ENCODE peak calls at places on chromosome 17, in four cellular contexts. One of them, this sample, is unnamed.

GRCh38 chr17:65074778-65075250 is 18.3 kb upstream of the GNA13 start:
- DNase-seq in H9: no peak
- DNase-seq in mammary epithelial cell: no peak
- DNase-seq in MM.1S: no peak
- DNase-seq in this sample: no peak

GRCh38 chr17:34902761-34903325 is 58.4 kb downstream of the CCT6B start:
- DNase-seq in H9: peak
- DNase-seq in mammary epithelial cell: no peak
- DNase-seq in MM.1S: no peak
- DNase-seq in this sample: peak

GRCh38 chr17:296906-297690 is 55.5 kb downstream of the RPH3AL start:
- DNase-seq in H9: no peak
- DNase-seq in mammary epithelial cell: no peak
- DNase-seq in MM.1S: no peak
- DNase-seq in this sample: no peak

GRCh38 chr17:36726199-36726598 is 124.8 kb downstream of the MRM1 start:
- DNase-seq in H9: no peak
- DNase-seq in mammary epithelial cell: no peak
- DNase-seq in MM.1S: no peak
- DNase-seq in this sample: no peak

GRCh38 chr17:8289103-8289397 is 580 bp downstream of the RANGRF start:
- DNase-seq in H9: peak
- DNase-seq in mammary epithelial cell: no peak
- DNase-seq in MM.1S: no peak
- DNase-seq in this sample: peak

GRCh38 chr17:57638284-57638683 is 106.8 kb downstream of the CCDC182 start:
- DNase-seq in H9: no peak
- DNase-seq in mammary epithelial cell: no peak
- DNase-seq in MM.1S: no peak
- DNase-seq in this sample: no peak

GRCh38 chr17:55307879-55308278 is 43.1 kb downstream of the HLF start:
- DNase-seq in H9: no peak
- DNase-seq in mammary epithelial cell: no peak
- DNase-seq in MM.1S: no peak
- DNase-seq in this sample: no peak

GRCh38 chr17:7644768-7645167 is 6.0 kb upstream of the ATP1B2 start:
- DNase-seq in H9: no peak
- DNase-seq in mammary epithelial cell: no peak
- DNase-seq in MM.1S: no peak
- DNase-seq in this sample: no peak

GRCh38 chr17:39621523-39622379 is 5.0 kb upstream of the PPP1R1B start:
- DNase-seq in H9: peak
- DNase-seq in mammary epithelial cell: peak
- DNase-seq in MM.1S: peak
- DNase-seq in this sample: peak

GRCh38 chr17:72510454-72511016 is 389.7 kb downstream of the SOX9 start:
- DNase-seq in H9: no peak
- DNase-seq in mammary epithelial cell: no peak
- DNase-seq in MM.1S: peak
- DNase-seq in this sample: no peak

GRCh38 chr17:78242024-78242742 is 10.8 kb downstream of the TMEM235 start:
- DNase-seq in H9: no peak
- DNase-seq in mammary epithelial cell: no peak
- DNase-seq in MM.1S: no peak
- DNase-seq in this sample: no peak

GRCh38 chr17:1766382-1767135 is 4.7 kb downstream of the SERPINF1 start:
- DNase-seq in H9: peak
- DNase-seq in mammary epithelial cell: no peak
- DNase-seq in MM.1S: no peak
- DNase-seq in this sample: no peak

DNA sequence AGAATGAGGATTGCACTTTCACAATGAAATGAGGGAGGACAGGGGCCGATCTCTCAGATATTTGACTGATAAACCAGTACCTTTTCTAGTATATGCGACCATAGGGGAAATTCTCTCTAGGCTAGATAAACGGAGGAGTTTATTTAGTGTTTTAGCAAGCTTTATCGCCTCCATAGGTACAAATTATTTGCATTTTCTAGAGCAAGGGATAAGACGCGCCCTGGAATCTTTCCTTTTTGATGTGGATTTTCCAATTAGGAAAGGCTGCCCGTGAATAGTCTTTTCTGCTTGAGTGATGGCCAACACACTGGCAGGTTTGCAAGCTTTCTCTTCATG is 351 bp upstream of the GDPD1 start:
- DNase-seq in H9: no peak
- DNase-seq in mammary epithelial cell: no peak
- DNase-seq in MM.1S: no peak
- DNase-seq in this sample: peak
- H3K9ac ChIP-seq in H9: peak
- H3K9ac ChIP-seq in mammary epithelial cell: no peak
- H3K9ac ChIP-seq in MM.1S: peak
- H3K9ac ChIP-seq in this sample: no peak

DNA sequence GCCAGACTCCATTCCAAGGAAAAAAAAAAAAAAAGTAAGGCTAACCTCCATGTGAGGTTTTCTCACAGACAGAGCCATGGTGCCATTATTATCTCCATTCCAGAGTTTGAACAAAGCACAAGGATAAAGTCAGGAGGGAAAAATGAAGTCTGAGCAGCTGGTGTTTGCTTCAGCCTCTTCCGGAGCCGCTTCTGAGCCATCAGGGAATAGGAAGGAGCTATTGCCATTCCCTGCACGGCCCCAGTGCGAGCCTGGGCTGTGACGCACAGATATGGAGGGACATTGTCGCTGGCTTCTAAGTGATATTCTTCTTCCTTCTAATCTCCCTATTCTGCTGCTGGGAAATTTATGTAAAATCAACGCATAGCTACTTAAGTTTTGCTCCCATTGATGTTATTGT is 69.5 kb upstream of the PIRT start:
- DNase-seq in H9: no peak
- DNase-seq in mammary epithelial cell: no peak
- DNase-seq in MM.1S: no peak
- DNase-seq in this sample: no peak
- H2AFZ ChIP-seq in H9: no peak
- H2AFZ ChIP-seq in mammary epithelial cell: no peak
- H2AFZ ChIP-seq in MM.1S: no peak
- H2AFZ ChIP-seq in this sample: no peak

GRCh38 chr17:80671823-80672105 is 127.1 kb downstream of the RPTOR start:
- DNase-seq in H9: no peak
- DNase-seq in mammary epithelial cell: no peak
- DNase-seq in MM.1S: no peak
- DNase-seq in this sample: no peak
- TF ChIP-seq CTCF in H9: no peak
- TF ChIP-seq CTCF in mammary epithelial cell: no peak
- TF ChIP-seq CTCF in MM.1S: no peak
- TF ChIP-seq CTCF in this sample: no peak

GRCh38 chr17:80971704-80972304 is 19.8 kb upstream of the CHMP6 start:
- DNase-seq in H9: no peak
- DNase-seq in mammary epithelial cell: no peak
- DNase-seq in MM.1S: no peak
- DNase-seq in this sample: no peak

GRCh38 chr17:80970044-80970761 is 21.4 kb upstream of the CHMP6 start:
- DNase-seq in H9: peak
- DNase-seq in mammary epithelial cell: no peak
- DNase-seq in MM.1S: peak
- DNase-seq in this sample: peak

GRCh38 chr17:80969674-80970043 is 22.0 kb upstream of the CHMP6 start:
- DNase-seq in H9: no peak
- DNase-seq in mammary epithelial cell: no peak
- DNase-seq in MM.1S: no peak
- DNase-seq in this sample: no peak

GRCh38 chr17:80969030-80969673 is 22.5 kb upstream of the CHMP6 start:
- DNase-seq in H9: no peak
- DNase-seq in mammary epithelial cell: no peak
- DNase-seq in MM.1S: no peak
- DNase-seq in this sample: no peak

DNA sequence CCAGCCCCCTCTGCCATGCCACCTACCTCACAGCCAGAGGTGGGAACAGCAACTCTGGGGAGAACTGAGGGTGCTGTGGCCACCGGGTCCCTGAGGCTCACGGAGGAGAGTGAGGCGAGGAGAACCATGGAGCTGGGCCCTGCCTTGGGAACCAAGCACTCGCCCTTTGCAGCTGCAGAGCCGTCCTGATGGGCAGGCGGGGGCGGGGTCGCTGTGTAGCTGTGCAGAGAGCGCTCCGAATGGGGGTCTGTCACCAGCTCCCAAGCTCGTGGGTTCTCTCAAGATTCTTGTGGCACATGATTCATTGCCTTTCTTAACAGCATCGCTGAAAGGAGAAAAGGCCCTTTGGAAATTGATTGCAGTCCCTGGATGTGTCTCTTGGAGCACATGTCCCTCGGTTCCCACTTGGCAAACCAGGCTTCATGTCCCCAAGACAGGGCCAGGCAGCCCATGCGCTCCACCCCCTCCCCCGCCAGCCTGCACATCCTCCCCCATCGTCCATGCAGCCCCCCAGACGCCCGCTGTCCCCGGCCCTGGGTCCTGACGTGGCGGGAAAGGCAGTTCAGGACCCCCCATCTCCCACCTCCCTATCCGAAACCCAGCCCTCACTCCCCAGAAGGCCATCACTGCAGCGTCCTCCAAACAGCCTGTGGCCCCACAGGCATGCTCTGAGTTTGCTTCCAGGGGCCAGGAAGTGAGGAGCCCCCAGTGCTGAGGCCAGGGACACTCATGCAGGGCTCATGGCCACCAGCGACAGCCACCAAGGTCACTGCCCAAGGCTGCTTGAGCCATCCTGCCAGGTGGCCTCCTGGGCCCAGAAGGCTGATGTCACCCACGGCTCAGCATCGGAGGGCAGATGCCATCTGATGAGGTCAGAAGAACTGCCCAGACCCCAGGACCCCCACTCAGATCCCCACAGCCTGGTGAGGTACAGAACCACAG is 20.6 kb upstream of the CHMP6 start:
- DNase-seq in H9: no peak
- DNase-seq in mammary epithelial cell: no peak
- DNase-seq in MM.1S: no peak
- DNase-seq in this sample: no peak
- H3K9ac ChIP-seq in H9: no peak
- H3K9ac ChIP-seq in mammary epithelial cell: no peak
- H3K9ac ChIP-seq in MM.1S: no peak
- H3K9ac ChIP-seq in this sample: no peak

GRCh38 chr17:80989586-80989913 is 2.1 kb upstream of the CHMP6 start:
- DNase-seq in H9: no peak
- DNase-seq in mammary epithelial cell: no peak
- DNase-seq in MM.1S: no peak
- DNase-seq in this sample: no peak
- H2AFZ ChIP-seq in H9: no peak
- H2AFZ ChIP-seq in mammary epithelial cell: peak
- H2AFZ ChIP-seq in MM.1S: peak
- H2AFZ ChIP-seq in this sample: no peak

GRCh38 chr17:82231312-82231561 is 2.4 kb downstream of the SLC16A3 start:
- DNase-seq in H9: no peak
- DNase-seq in mammary epithelial cell: no peak
- DNase-seq in MM.1S: no peak
- DNase-seq in this sample: no peak

GRCh38 chr17:82232322-82232785 is 3.5 kb downstream of the SLC16A3 start:
- DNase-seq in H9: no peak
- DNase-seq in mammary epithelial cell: no peak
- DNase-seq in MM.1S: no peak
- DNase-seq in this sample: no peak

GRCh38 chr17:82229686-82230626 is 1.1 kb downstream of the SLC16A3 start:
- DNase-seq in H9: no peak
- DNase-seq in mammary epithelial cell: no peak
- DNase-seq in MM.1S: no peak
- DNase-seq in this sample: peak

GRCh38 chr17:82231562-82232321 is 2.9 kb downstream of the SLC16A3 start:
- DNase-seq in H9: peak
- DNase-seq in mammary epithelial cell: no peak
- DNase-seq in MM.1S: no peak
- DNase-seq in this sample: peak

DNA sequence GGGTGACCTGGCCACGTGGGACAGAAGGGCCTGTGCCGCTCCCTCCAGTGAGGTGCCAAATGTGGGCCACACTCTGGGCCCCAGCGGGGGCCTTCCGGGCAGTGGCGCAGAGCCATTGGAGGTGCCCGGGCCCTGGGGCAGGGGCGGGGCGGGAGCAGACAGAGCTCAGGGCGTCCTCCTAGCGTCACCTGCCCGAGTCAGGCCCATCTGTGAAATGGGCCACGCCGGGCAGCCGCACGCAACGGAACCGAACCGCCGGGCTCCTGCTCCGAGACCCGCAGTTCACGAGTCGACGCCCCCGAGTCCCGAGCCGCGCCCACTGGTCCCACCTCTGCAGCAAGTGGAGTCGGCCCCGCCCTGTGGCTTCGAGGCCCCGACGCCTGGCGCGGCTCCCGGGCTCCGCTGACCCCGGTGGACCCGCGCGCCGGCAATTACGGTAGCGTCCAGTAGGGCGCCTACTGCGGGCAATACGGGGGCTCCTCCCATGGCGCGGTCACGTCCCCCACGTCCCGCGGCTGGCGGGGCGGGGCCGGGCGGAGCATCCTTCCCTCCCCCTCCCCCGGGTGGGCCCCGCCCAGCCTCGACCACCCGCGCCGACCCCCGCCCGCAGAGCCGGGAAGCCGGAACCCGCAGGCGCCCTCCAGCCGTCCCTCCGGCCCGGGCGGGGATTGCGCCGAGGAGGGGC is 1.9 kb downstream of the SLC16A3 start:
- DNase-seq in H9: peak
- DNase-seq in mammary epithelial cell: peak
- DNase-seq in MM.1S: peak
- DNase-seq in this sample: peak
- TF ChIP-seq CTCF in H9: peak
- TF ChIP-seq CTCF in mammary epithelial cell: peak
- TF ChIP-seq CTCF in MM.1S: peak
- TF ChIP-seq CTCF in this sample: peak

GRCh38 chr17:66564992-66565465 is 262.6 kb downstream of the PRKCA start:
- DNase-seq in H9: peak
- DNase-seq in mammary epithelial cell: no peak
- DNase-seq in MM.1S: no peak
- DNase-seq in this sample: peak
- H3K9ac ChIP-seq in H9: no peak
- H3K9ac ChIP-seq in mammary epithelial cell: no peak
- H3K9ac ChIP-seq in MM.1S: no peak
- H3K9ac ChIP-seq in this sample: no peak